ENCODE peak calls at places on chromosomes 16 and 17, in nine cellular contexts. D, C, Y, P, L, B, O, S and Z are unnamed samples.

GRCh38 chr17:29102046-29102445 is 59.1 kb downstream of the PIPOX start:
- DNase-seq in C (no peak), Y (no peak), S (no peak), D (no peak), L (no peak), P (no peak), O (no peak), B (no peak), Z (no peak)

GRCh38 chr17:57507828-57508227 is 237.3 kb downstream of the CCDC182 start:
- DNase-seq in Y (no peak), P (no peak), C (peak; percentile 13), B (no peak), D (no peak), O (no peak), L (peak; percentile 68), S (no peak), Z (no peak)

GRCh38 chr16:53775821-53776431 is 72.0 kb downstream of the FTO start:
- DNase-seq in C (no peak), O (no peak), P (peak; percentile 79), D (peak; percentile 94), Y (no peak), S (no peak), L (no peak), B (peak; percentile 97), Z (peak; percentile 95)

GRCh38 chr16:64489449-64489848 is 632.4 kb downstream of the CDH11 start:
- DNase-seq in P (no peak), D (no peak), Y (no peak), O (no peak), B (peak; percentile 47), S (no peak), C (no peak), L (no peak), Z (no peak)

GRCh38 chr17:50205931-50206505 is 4.6 kb upstream of the COL1A1 start:
- DNase-seq in O (no peak), Y (no peak), L (no peak), S (no peak), C (no peak), D (no peak), B (no peak), P (no peak), Z (no peak)

GRCh38 chr16:50797456-50797855 is 55.6 kb downstream of the CYLD start:
- DNase-seq in P (no peak), C (no peak), D (peak; percentile 50), O (no peak), B (no peak), S (no peak), Y (no peak), L (no peak), Z (peak; percentile 34)

GRCh38 chr17:39719966-39720365 is 10.4 kb downstream of the MIEN1 start:
- DNase-seq in C (no peak), B (no peak), P (no peak), O (no peak), S (no peak), Y (no peak), D (no peak), L (no peak), Z (no peak)

GRCh38 chr17:46853896-46854444 is 2.6 kb downstream of the WNT9B start:
- DNase-seq in O (no peak), D (peak; percentile 42), P (no peak), B (no peak), S (no peak), C (no peak), Y (no peak), L (no peak), Z (peak; percentile 37)

GRCh38 chr17:46059457-46059856 is 60.4 kb downstream of the STH start:
- DNase-seq in C (no peak), S (no peak), O (no peak), B (no peak), P (no peak), L (no peak), Y (no peak), D (no peak), Z (no peak)

GRCh38 chr17:73069164-73069774 is 23.2 kb downstream of the SLC39A11 start:
- DNase-seq in D (no peak), O (no peak), B (no peak), L (peak; percentile 27), S (no peak), C (peak; percentile 46), Y (no peak), P (no peak), Z (no peak)